ENCODE peak calls at places on chromosomes 3 and 15, in eight cellular contexts. One of them, this sample, is unnamed.

GRCh38 chr3:158205994-158206393 is 96.1 kb downstream of the RSRC1 start:
- DNase-seq in spleen: no peak
- DNase-seq in colonic mucosa: no peak
- DNase-seq in transverse colon: no peak
- DNase-seq in psoas muscle: no peak
- DNase-seq in HCT116: no peak
- DNase-seq in hepatocyte: no peak
- DNase-seq in neural progenitor cell: no peak
- DNase-seq in this sample: no peak

GRCh38 chr15:45732544-45733130 is 97.8 kb downstream of the SQOR start:
- DNase-seq in spleen: no peak
- DNase-seq in colonic mucosa: peak
- DNase-seq in transverse colon: peak
- DNase-seq in psoas muscle: no peak
- DNase-seq in HCT116: no peak
- DNase-seq in hepatocyte: no peak
- DNase-seq in neural progenitor cell: peak
- DNase-seq in this sample: no peak

GRCh38 chr3:171765511-171765887 is 44.8 kb downstream of the PLD1 start:
- DNase-seq in spleen: no peak
- DNase-seq in colonic mucosa: no peak
- DNase-seq in transverse colon: no peak
- DNase-seq in psoas muscle: no peak
- DNase-seq in HCT116: no peak
- DNase-seq in hepatocyte: no peak
- DNase-seq in neural progenitor cell: no peak
- DNase-seq in this sample: no peak

GRCh38 chr15:90994417-90995311 is at the start of gene PRC1:
- DNase-seq in spleen: peak
- DNase-seq in colonic mucosa: peak
- DNase-seq in transverse colon: peak
- DNase-seq in psoas muscle: peak
- DNase-seq in HCT116: peak
- DNase-seq in hepatocyte: peak
- DNase-seq in neural progenitor cell: peak
- DNase-seq in this sample: peak

GRCh38 chr3:95434436-95434835 is 1371.6 kb downstream of the NSUN3 start:
- DNase-seq in spleen: no peak
- DNase-seq in colonic mucosa: no peak
- DNase-seq in transverse colon: no peak
- DNase-seq in psoas muscle: no peak
- DNase-seq in HCT116: no peak
- DNase-seq in hepatocyte: no peak
- DNase-seq in neural progenitor cell: no peak
- DNase-seq in this sample: no peak

GRCh38 chr3:13543251-13543650 is 5.7 kb upstream of the FBLN2 start:
- DNase-seq in spleen: no peak
- DNase-seq in colonic mucosa: peak
- DNase-seq in transverse colon: peak
- DNase-seq in psoas muscle: peak
- DNase-seq in HCT116: no peak
- DNase-seq in hepatocyte: peak
- DNase-seq in neural progenitor cell: no peak
- DNase-seq in this sample: no peak

GRCh38 chr15:32936283-32936918 is 218.6 kb downstream of the GREM1 start:
- DNase-seq in spleen: no peak
- DNase-seq in colonic mucosa: no peak
- DNase-seq in transverse colon: no peak
- DNase-seq in psoas muscle: no peak
- DNase-seq in HCT116: peak
- DNase-seq in hepatocyte: peak
- DNase-seq in neural progenitor cell: no peak
- DNase-seq in this sample: no peak

GRCh38 chr3:102883515-102883914 is 448.7 kb downstream of the ZPLD1 start:
- DNase-seq in spleen: no peak
- DNase-seq in colonic mucosa: no peak
- DNase-seq in transverse colon: no peak
- DNase-seq in psoas muscle: no peak
- DNase-seq in HCT116: no peak
- DNase-seq in hepatocyte: no peak
- DNase-seq in neural progenitor cell: no peak
- DNase-seq in this sample: no peak

GRCh38 chr3:9347887-9348286 is 15.0 kb upstream of the THUMPD3 start:
- DNase-seq in spleen: no peak
- DNase-seq in colonic mucosa: no peak
- DNase-seq in transverse colon: no peak
- DNase-seq in psoas muscle: no peak
- DNase-seq in HCT116: no peak
- DNase-seq in hepatocyte: no peak
- DNase-seq in neural progenitor cell: no peak
- DNase-seq in this sample: no peak

GRCh38 chr3:176430244-176430893 is 766.9 kb downstream of the TBL1XR1 start:
- DNase-seq in spleen: no peak
- DNase-seq in colonic mucosa: no peak
- DNase-seq in transverse colon: no peak
- DNase-seq in psoas muscle: no peak
- DNase-seq in HCT116: peak
- DNase-seq in hepatocyte: peak
- DNase-seq in neural progenitor cell: peak
- DNase-seq in this sample: no peak

GRCh38 chr15:95994418-95994817 is 336.1 kb upstream of the NR2F2 start:
- DNase-seq in spleen: no peak
- DNase-seq in colonic mucosa: no peak
- DNase-seq in transverse colon: no peak
- DNase-seq in psoas muscle: no peak
- DNase-seq in HCT116: no peak
- DNase-seq in hepatocyte: no peak
- DNase-seq in neural progenitor cell: no peak
- DNase-seq in this sample: no peak

GRCh38 chr3:65728138-65728537 is 310.6 kb downstream of the MAGI1 start:
- DNase-seq in spleen: no peak
- DNase-seq in colonic mucosa: no peak
- DNase-seq in transverse colon: no peak
- DNase-seq in psoas muscle: no peak
- DNase-seq in HCT116: no peak
- DNase-seq in hepatocyte: no peak
- DNase-seq in neural progenitor cell: no peak
- DNase-seq in this sample: no peak

GRCh38 chr3:41041457-41041856 is 157.8 kb upstream of the CTNNB1 start:
- DNase-seq in spleen: no peak
- DNase-seq in colonic mucosa: no peak
- DNase-seq in transverse colon: no peak
- DNase-seq in psoas muscle: no peak
- DNase-seq in HCT116: no peak
- DNase-seq in hepatocyte: no peak
- DNase-seq in neural progenitor cell: no peak
- DNase-seq in this sample: no peak

GRCh38 chr15:67253517-67254237 is 784 bp downstream of the AAGAB start:
- DNase-seq in spleen: no peak
- DNase-seq in colonic mucosa: peak
- DNase-seq in transverse colon: no peak
- DNase-seq in psoas muscle: no peak
- DNase-seq in HCT116: no peak
- DNase-seq in hepatocyte: no peak
- DNase-seq in neural progenitor cell: no peak
- DNase-seq in this sample: no peak

GRCh38 chr3:50427255-50427654 is 67.9 kb upstream of the TMEM115 start:
- DNase-seq in spleen: no peak
- DNase-seq in colonic mucosa: no peak
- DNase-seq in transverse colon: no peak
- DNase-seq in psoas muscle: no peak
- DNase-seq in HCT116: no peak
- DNase-seq in hepatocyte: no peak
- DNase-seq in neural progenitor cell: no peak
- DNase-seq in this sample: no peak

DNA sequence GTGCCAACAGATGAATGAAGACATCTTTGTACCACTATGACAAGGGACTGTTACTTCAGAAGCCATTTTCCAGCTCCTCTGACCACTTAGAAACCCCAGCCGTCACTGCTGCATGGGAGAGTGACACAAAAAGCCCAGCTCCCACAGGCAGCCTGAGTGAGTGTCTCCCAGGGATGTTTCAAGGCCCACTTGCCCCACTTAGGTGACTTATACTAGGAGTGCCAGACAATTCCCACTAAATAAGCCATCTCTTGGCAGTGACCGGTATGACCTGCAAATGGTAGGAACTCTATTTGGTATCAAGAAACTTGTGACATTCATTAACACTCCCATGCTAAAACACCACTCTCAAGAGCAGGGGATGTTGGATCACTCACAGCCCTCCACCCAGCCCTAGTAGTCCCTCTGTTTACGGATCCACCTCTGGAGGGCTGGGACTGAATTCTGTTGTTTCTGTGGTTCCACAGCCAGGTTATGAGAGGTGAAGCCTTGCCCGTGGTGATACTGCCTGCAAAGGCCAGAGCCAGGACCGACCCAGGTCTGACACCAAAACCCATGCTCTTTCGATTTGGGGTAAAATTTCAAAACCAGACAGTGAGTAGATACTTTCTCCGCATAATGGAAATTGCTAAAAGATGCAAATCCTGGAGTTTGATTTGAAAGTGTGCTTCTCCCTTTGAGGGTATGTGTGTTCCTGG is 14.6 kb downstream of the RBP1 start:
- DNase-seq in spleen: no peak
- DNase-seq in colonic mucosa: no peak
- DNase-seq in transverse colon: no peak
- DNase-seq in psoas muscle: no peak
- DNase-seq in HCT116: no peak
- DNase-seq in hepatocyte: no peak
- DNase-seq in neural progenitor cell: no peak
- DNase-seq in this sample: no peak
- TF ChIP-seq CTCF in spleen: no peak
- TF ChIP-seq CTCF in colonic mucosa: no peak
- TF ChIP-seq CTCF in transverse colon: no peak
- TF ChIP-seq CTCF in psoas muscle: no peak
- TF ChIP-seq CTCF in HCT116: no peak
- TF ChIP-seq CTCF in hepatocyte: no peak
- TF ChIP-seq CTCF in neural progenitor cell: no peak
- TF ChIP-seq CTCF in this sample: no peak

GRCh38 chr15:82150645-82151044 is 104.8 kb upstream of the MEX3B start:
- DNase-seq in spleen: no peak
- DNase-seq in colonic mucosa: no peak
- DNase-seq in transverse colon: no peak
- DNase-seq in psoas muscle: no peak
- DNase-seq in HCT116: no peak
- DNase-seq in hepatocyte: no peak
- DNase-seq in neural progenitor cell: no peak
- DNase-seq in this sample: no peak

GRCh38 chr15:82146990-82147461 is 101.2 kb upstream of the MEX3B start:
- DNase-seq in spleen: no peak
- DNase-seq in colonic mucosa: no peak
- DNase-seq in transverse colon: no peak
- DNase-seq in psoas muscle: no peak
- DNase-seq in HCT116: peak
- DNase-seq in hepatocyte: peak
- DNase-seq in neural progenitor cell: no peak
- DNase-seq in this sample: no peak

GRCh38 chr15:82143390-82144047 is 97.7 kb upstream of the MEX3B start:
- DNase-seq in spleen: no peak
- DNase-seq in colonic mucosa: no peak
- DNase-seq in transverse colon: no peak
- DNase-seq in psoas muscle: no peak
- DNase-seq in HCT116: no peak
- DNase-seq in hepatocyte: no peak
- DNase-seq in neural progenitor cell: no peak
- DNase-seq in this sample: no peak

GRCh38 chr15:82140859-82141258 is 95.0 kb upstream of the MEX3B start:
- DNase-seq in spleen: no peak
- DNase-seq in colonic mucosa: no peak
- DNase-seq in transverse colon: no peak
- DNase-seq in psoas muscle: no peak
- DNase-seq in HCT116: no peak
- DNase-seq in hepatocyte: no peak
- DNase-seq in neural progenitor cell: no peak
- DNase-seq in this sample: no peak

GRCh38 chr15:82146558-82146957 is 100.7 kb upstream of the MEX3B start:
- DNase-seq in spleen: no peak
- DNase-seq in colonic mucosa: no peak
- DNase-seq in transverse colon: no peak
- DNase-seq in psoas muscle: no peak
- DNase-seq in HCT116: no peak
- DNase-seq in hepatocyte: no peak
- DNase-seq in neural progenitor cell: no peak
- DNase-seq in this sample: no peak
- H3K27ac ChIP-seq in spleen: no peak
- H3K27ac ChIP-seq in colonic mucosa: no peak
- H3K27ac ChIP-seq in transverse colon: no peak
- H3K27ac ChIP-seq in psoas muscle: peak
- H3K27ac ChIP-seq in HCT116: peak
- H3K27ac ChIP-seq in hepatocyte: peak
- H3K27ac ChIP-seq in neural progenitor cell: no peak
- H3K27ac ChIP-seq in this sample: no peak

GRCh38 chr15:23642413-23643044 is 5.1 kb downstream of the MAGEL2 start:
- DNase-seq in spleen: no peak
- DNase-seq in colonic mucosa: peak
- DNase-seq in transverse colon: peak
- DNase-seq in psoas muscle: peak
- DNase-seq in HCT116: peak
- DNase-seq in hepatocyte: peak
- DNase-seq in neural progenitor cell: peak
- DNase-seq in this sample: no peak
- TF ChIP-seq CTCF in spleen: peak
- TF ChIP-seq CTCF in colonic mucosa: peak
- TF ChIP-seq CTCF in transverse colon: peak
- TF ChIP-seq CTCF in psoas muscle: peak
- TF ChIP-seq CTCF in HCT116: no peak
- TF ChIP-seq CTCF in hepatocyte: peak
- TF ChIP-seq CTCF in neural progenitor cell: peak
- TF ChIP-seq CTCF in this sample: peak

GRCh38 chr3:150391200-150391599 is 16.9 kb upstream of the TSC22D2 start:
- DNase-seq in spleen: no peak
- DNase-seq in colonic mucosa: no peak
- DNase-seq in transverse colon: no peak
- DNase-seq in psoas muscle: no peak
- DNase-seq in HCT116: no peak
- DNase-seq in hepatocyte: no peak
- DNase-seq in neural progenitor cell: no peak
- DNase-seq in this sample: no peak

GRCh38 chr3:150384517-150385212 is 23.4 kb upstream of the TSC22D2 start:
- DNase-seq in spleen: peak
- DNase-seq in colonic mucosa: no peak
- DNase-seq in transverse colon: peak
- DNase-seq in psoas muscle: no peak
- DNase-seq in HCT116: no peak
- DNase-seq in hepatocyte: peak
- DNase-seq in neural progenitor cell: peak
- DNase-seq in this sample: no peak

GRCh38 chr3:150393745-150394144 is 14.4 kb upstream of the TSC22D2 start:
- DNase-seq in spleen: no peak
- DNase-seq in colonic mucosa: no peak
- DNase-seq in transverse colon: no peak
- DNase-seq in psoas muscle: no peak
- DNase-seq in HCT116: no peak
- DNase-seq in hepatocyte: no peak
- DNase-seq in neural progenitor cell: no peak
- DNase-seq in this sample: no peak

GRCh38 chr3:150385296-150386242 is 22.5 kb upstream of the TSC22D2 start:
- DNase-seq in spleen: no peak
- DNase-seq in colonic mucosa: no peak
- DNase-seq in transverse colon: no peak
- DNase-seq in psoas muscle: no peak
- DNase-seq in HCT116: no peak
- DNase-seq in hepatocyte: no peak
- DNase-seq in neural progenitor cell: no peak
- DNase-seq in this sample: no peak

GRCh38 chr3:150388468-150389418 is 19.4 kb upstream of the TSC22D2 start:
- DNase-seq in spleen: no peak
- DNase-seq in colonic mucosa: no peak
- DNase-seq in transverse colon: no peak
- DNase-seq in psoas muscle: no peak
- DNase-seq in HCT116: no peak
- DNase-seq in hepatocyte: no peak
- DNase-seq in neural progenitor cell: no peak
- DNase-seq in this sample: no peak
- H3K27ac ChIP-seq in spleen: no peak
- H3K27ac ChIP-seq in colonic mucosa: no peak
- H3K27ac ChIP-seq in transverse colon: no peak
- H3K27ac ChIP-seq in psoas muscle: no peak
- H3K27ac ChIP-seq in HCT116: no peak
- H3K27ac ChIP-seq in hepatocyte: no peak
- H3K27ac ChIP-seq in neural progenitor cell: no peak
- H3K27ac ChIP-seq in this sample: no peak